ENCODE peak calls at places on chromosomes 12 and 14, in five cellular contexts. L is IMR-90, T is neuronal stem cell, Y is mesenchymal stem cell, N is H1. Z is an unnamed sample.

GRCh38 chr14:100903672-100904185 is at the start of gene RTL1:
- DNase-seq in Y (no peak), N (no peak), T (no peak), L (no peak), Z (no peak)

GRCh38 chr12:49389092-49389703 is 21.9 kb downstream of the SPATS2 start:
- DNase-seq in Y (no peak), N (peak), L (no peak), T (peak), Z (peak)

GRCh38 chr14:23045419-23046357 is 3.7 kb downstream of the PSMB11 start:
- DNase-seq in N (no peak), L (no peak), Y (no peak), T (no peak), Z (no peak)

GRCh38 chr12:76299536-76300296 is 48.5 kb downstream of the BBS10 start:
- DNase-seq in T (no peak), L (no peak), N (no peak), Y (peak), Z (peak)

GRCh38 chr12:95857151-95857550 is 1.6 kb upstream of the SNRPF start:
- DNase-seq in Y (no peak), T (no peak), N (no peak), L (no peak), Z (no peak)

GRCh38 chr14:47454025-47454424 is 221.4 kb downstream of the MDGA2 start:
- DNase-seq in T (no peak), Y (no peak), N (no peak), L (no peak), Z (no peak)

GRCh38 chr14:104263671-104264358 is 125.4 kb downstream of the KIF26A start:
- DNase-seq in T (no peak), Y (no peak), L (no peak), N (no peak), Z (no peak)

GRCh38 chr14:57869530-57870088 is 3.7 kb upstream of the SLC35F4 start:
- DNase-seq in Y (no peak), N (no peak), T (no peak), L (no peak), Z (no peak)

GRCh38 chr14:91373591-91374245 is 43.9 kb downstream of the CCDC88C start:
- DNase-seq in L (no peak), T (no peak), N (no peak), Y (no peak), Z (no peak)

GRCh38 chr14:92880851-92881250 is 42.1 kb upstream of the CHGA start:
- DNase-seq in Y (no peak), L (peak), N (peak), T (no peak), Z (no peak)

GRCh38 chr14:106308839-106309389 is 782.5 kb downstream of the TMEM121 start:
- DNase-seq in T (no peak), Y (no peak), N (no peak), L (no peak), Z (peak)

DNA sequence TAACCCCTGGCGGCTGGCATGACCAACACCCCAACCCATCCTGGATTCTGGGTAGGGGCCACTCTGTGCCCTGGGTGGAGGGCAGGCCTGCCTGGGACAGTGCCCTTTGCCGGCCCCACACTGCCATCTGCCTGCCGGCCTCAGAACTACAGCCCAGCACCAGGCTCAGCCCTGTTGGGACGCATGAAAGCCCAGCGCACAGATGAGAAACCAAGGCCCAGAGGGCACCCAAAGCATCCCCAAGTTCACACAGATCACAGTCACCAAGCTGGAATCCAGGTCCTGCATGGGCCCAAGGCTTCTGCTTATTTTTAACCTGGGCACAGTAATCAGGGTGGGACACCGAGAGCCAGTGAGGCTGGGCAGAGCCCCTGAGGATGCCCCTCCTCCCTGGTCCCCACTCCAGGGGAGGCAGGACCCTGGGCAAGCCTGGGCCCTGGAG is 26.2 kb downstream of the RFLNA start:
- DNase-seq in N (peak), Y (peak), L (peak), T (peak), Z (peak)
- H3K4me3 ChIP-seq in N (no peak), Y (no peak), L (no peak), T (no peak), Z (no peak)

GRCh38 chr14:61694830-61695694 is at the start of gene HIF1A:
- DNase-seq in Y (peak), T (peak), N (peak), L (peak), Z (peak)
- H4K91ac ChIP-seq in Y (peak), T (peak), N (peak), L (peak), Z (peak)

DNA sequence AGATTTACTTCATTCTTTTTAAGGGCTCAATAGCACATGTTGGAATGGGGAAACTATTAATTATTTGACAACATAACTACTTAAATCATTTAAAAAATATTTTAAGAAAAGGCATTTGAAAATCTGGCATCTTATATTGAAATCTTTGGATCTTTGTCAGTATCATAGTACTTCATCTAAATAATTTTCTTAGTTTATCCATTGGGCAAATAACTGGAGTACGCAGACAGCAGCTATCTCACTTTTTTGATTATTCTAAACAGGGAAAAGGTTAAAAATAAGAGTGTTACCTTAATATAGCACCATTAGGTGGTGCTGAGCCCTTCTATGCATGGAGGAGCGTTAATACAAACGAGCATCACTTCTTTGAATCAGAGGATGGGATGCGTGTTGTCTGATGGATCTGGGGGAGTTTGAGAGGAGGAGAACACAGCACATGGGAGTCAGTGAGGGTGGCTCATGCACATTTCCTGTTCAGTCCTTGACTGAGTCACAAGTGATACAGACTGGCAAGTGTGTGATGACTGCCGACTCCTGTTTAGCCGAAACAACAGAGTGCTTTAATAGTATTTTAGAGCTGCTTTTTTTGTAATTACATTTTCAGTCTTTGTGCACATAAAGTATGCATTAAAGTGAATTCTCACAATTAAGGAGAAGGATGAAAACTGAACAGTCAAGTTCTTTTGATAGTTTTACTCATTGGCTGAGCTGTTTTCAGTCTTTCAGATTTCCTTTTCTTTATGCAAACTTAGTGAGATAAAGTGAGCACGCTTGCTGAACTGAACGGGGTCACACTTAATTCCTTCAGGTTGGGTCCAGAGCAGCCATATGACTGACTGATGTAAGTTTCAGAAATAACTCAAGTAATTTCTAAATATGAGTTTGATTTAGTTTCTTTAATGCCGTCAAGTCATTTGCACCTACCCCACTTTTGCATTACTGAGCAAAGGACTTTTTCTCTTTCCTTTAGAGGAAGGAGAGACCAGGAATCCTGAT is 92.7 kb downstream of the DIP2B start:
- DNase-seq in Y (peak), L (peak), T (no peak), N (no peak), Z (peak)
- H3K4me3 ChIP-seq in Y (no peak), L (no peak), T (no peak), N (no peak), Z (no peak)

DNA sequence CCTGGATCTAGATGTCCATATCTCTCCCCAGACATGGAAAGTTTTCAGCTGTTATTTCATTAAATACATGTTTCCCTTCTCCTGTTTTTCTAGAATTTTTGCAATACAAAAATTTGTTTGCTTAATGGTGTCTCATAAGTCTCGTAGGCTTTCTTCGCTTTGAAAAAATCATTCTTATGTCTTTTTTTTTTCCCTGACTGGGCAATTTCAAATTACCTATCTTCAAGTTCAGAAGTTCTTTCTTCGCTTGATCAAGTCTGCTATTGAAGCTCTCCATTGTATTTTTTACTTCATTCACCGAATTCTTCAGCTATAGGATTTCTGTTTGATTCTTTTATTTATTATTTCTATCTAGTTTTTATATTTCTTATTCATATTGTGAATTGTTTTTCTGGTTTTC is 130.2 kb upstream of the WSCD2 start:
- DNase-seq in N (no peak), Y (no peak), T (no peak), L (no peak), Z (no peak)
- H4K91ac ChIP-seq in N (no peak), Y (no peak), T (no peak), L (no peak), Z (no peak)

DNA sequence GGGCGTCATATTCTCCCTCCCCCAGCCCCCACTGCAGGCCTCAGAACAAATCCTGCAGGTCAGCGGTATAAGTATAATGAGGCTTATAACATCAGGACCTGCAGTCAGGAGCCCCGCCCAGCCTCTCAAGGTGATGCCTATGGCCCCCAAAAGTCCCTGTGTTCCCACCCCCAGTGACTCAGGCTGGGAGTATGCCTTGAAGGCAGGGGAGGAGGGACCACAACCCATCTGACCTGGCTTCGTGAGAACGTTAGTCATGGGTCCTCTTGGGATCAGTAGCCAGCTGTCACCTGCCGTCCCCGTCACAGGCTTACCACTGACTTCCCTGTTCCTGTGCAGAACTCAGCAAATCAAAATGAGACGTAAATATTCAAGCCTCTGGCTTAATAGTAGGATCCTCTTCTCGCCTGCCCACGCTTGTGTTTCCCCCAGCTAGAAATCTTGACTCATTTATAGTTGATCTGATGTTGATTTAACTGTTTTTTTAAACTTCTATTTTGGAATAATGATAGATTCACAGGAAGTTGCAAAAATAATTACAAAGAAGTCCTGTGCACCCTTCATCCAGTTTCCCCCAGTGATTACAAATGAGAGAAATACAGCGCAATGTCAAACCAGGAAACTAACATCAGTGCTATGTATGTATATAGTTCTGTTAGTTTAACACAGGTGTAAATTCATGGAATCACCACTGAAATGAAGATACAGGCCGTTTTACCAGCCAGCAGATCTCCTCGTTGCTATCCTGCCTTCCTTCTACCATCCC is 107.5 kb downstream of the ADGRD1 start:
- DNase-seq in T (no peak), Y (no peak), L (no peak), N (no peak), Z (no peak)
- H3K4me3 ChIP-seq in T (no peak), Y (peak), L (no peak), N (no peak), Z (no peak)

DNA sequence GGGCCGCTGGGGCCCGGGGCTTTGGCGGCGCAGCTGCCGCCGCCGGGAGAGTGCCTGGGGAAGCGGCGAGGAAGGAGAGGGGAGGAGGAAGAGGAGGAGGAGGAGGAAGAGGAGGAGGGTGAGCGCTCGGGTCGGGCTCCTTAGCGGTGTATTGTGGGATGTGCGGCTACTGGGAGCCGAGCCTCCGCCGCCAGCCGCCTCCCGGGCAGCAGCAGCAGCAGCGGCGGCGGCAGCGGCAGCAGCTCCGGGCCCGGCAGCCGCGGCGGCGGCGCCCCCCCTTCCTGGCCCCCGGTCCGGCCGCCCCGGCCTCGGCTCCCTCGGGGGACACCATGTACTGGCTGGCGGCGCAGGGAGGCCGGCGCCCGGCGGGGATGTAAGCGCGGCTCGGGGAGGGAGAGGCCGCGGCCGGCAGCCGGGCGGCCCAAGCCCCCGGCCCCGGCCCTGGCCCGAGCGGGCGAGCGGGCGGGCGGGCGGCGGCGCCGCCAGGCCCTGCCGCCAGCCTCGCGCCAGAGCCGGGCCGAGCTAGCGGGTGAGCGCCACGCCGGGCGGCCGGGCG is at the start of gene SETD1B:
- DNase-seq in L (peak), Y (peak), N (no peak), T (no peak), Z (peak)
- H4K91ac ChIP-seq in L (peak), Y (peak), N (peak), T (no peak), Z (peak)

GRCh38 chr12:10095971-10096370 is 2.8 kb downstream of the CLEC1A start:
- DNase-seq in T (no peak), N (no peak), L (no peak), Y (no peak), Z (no peak)

GRCh38 chr12:10098762-10099161 is at the start of gene CLEC1A:
- DNase-seq in T (peak), N (peak), Y (peak), L (no peak), Z (peak)

GRCh38 chr12:10094648-10095047 is 4.1 kb downstream of the CLEC1A start:
- DNase-seq in N (no peak), T (no peak), Y (no peak), L (no peak), Z (no peak)

GRCh38 chr12:10101042-10101579 is 2.3 kb upstream of the CLEC1A start:
- DNase-seq in Y (peak), N (no peak), T (no peak), L (peak), Z (peak)

DNA sequence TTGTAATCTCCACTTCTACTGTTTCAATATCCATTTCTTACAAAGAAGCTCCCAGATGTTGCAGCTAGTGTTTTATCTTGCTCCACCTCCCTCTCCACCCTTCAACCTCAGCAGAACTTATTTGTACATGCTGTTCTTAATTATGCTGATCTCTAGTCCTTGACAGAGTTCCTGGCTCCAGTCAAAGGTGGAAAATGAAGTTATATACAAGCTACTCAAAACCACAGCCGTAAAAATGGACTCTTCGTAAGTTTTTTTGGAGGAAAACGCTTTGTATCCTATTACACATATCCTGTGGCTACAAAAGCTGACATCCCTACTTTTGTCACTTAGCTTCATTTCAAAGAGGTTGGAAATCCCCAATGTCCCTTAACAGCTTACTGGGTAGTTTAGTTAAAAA is 1.3 kb downstream of the CLEC1A start:
- DNase-seq in T (no peak), Y (peak), L (no peak), N (no peak), Z (no peak)
- H3K4me3 ChIP-seq in T (no peak), Y (no peak), L (no peak), N (no peak), Z (no peak)

Z was measured in trophoblast cell.